ENCODE peak calls at places on chromosomes 13 and 19, in ten cellular contexts. S is tibial nerve; T is dorsolateral prefrontal cortex; K is esophagus squamous epithelium; D is right atrium auricular region; X is RWPE1; G is effector memory CD4-positive, alpha-beta T cell; H is heart right ventricle; Q is CD8-positive, alpha-beta memory T cell; J is PC-3. Y is an unnamed sample.

GRCh38 chr13:90416938-90417337 is 930.5 kb upstream of the MIR17HG start:
- DNase-seq in S (no peak), T (no peak), K (no peak), D (no peak), X (no peak), G (no peak), H (no peak), Q (no peak), J (no peak), Y (no peak)

GRCh38 chr19:33301011-33301899 is 1.1 kb downstream of the CEBPA start:
- DNase-seq in S (no peak), T (no peak), K (no peak), D (no peak), X (no peak), G (no peak), H (no peak), Q (no peak), J (no peak), Y (no peak)

GRCh38 chr13:114109646-114110045 is 22.8 kb downstream of the RASA3 start:
- DNase-seq in S (no peak), T (no peak), K (no peak), D (peak; percentile 61), X (no peak), G (no peak), H (no peak), Q (peak; percentile 60), J (no peak), Y (no peak)

GRCh38 chr13:67619987-67620386 is 389.9 kb upstream of the PCDH9 start:
- DNase-seq in S (no peak), T (no peak), K (no peak), D (no peak), X (no peak), G (no peak), H (no peak), Q (no peak), J (peak; percentile 32), Y (no peak)

GRCh38 chr19:58407658-58408151 is 744 bp upstream of the ZNF584 start:
- DNase-seq in S (no peak), T (no peak), K (no peak), D (no peak), X (no peak), G (no peak), H (no peak), Q (no peak), J (no peak), Y (no peak)

GRCh38 chr19:23516266-23516665 is 121.0 kb upstream of the ZNF91 start:
- DNase-seq in S (no peak), T (no peak), K (no peak), D (no peak), X (no peak), G (no peak), H (no peak), Q (no peak), J (no peak), Y (no peak)

GRCh38 chr19:30068528-30069395 is 126.7 kb downstream of the URI1 start:
- DNase-seq in S (no peak), T (no peak), K (no peak), D (no peak), X (no peak), G (no peak), H (no peak), Q (no peak), J (no peak), Y (no peak)

GRCh38 chr19:2902590-2903218 is 2.0 kb downstream of the ZNF57 start:
- DNase-seq in S (no peak), T (no peak), K (no peak), D (no peak), X (no peak), G (no peak), H (no peak), Q (no peak), J (no peak), Y (no peak)

GRCh38 chr13:32527151-32527550 is 11.4 kb downstream of the N4BP2L2 start:
- DNase-seq in S (no peak), T (no peak), K (no peak), D (no peak), X (no peak), G (no peak), H (no peak), Q (no peak), J (no peak), Y (no peak)

GRCh38 chr13:85698236-85698635 is 101.0 kb downstream of the SLITRK6 start:
- DNase-seq in S (no peak), T (no peak), K (no peak), D (no peak), X (no peak), G (no peak), H (no peak), Q (no peak), J (no peak), Y (no peak)

GRCh38 chr19:17194608-17195007 is 20.5 kb upstream of the USE1 start:
- DNase-seq in S (no peak), T (no peak), K (no peak), D (no peak), X (no peak), G (no peak), H (no peak), Q (no peak), J (no peak), Y (no peak)

GRCh38 chr19:43300876-43301765 is 31.8 kb upstream of the PSG9 start:
- DNase-seq in S (no peak), T (no peak), K (no peak), D (no peak), X (no peak), G (no peak), H (no peak), Q (no peak), J (peak; percentile 53), Y (no peak)

GRCh38 chr13:112097770-112098169 is 30.8 kb downstream of the SOX1 start:
- DNase-seq in S (no peak), T (no peak), K (no peak), D (no peak), X (no peak), G (no peak), H (no peak), Q (no peak), J (no peak), Y (no peak)

GRCh38 chr13:24742294-24742693 is 21.7 kb upstream of the RNF17 start:
- DNase-seq in S (no peak), T (no peak), K (no peak), D (no peak), X (no peak), G (no peak), H (no peak), Q (no peak), J (no peak), Y (no peak)

GRCh38 chr19:37511186-37511585 is 4.4 kb downstream of the ZNF793 start:
- DNase-seq in S (no peak), T (no peak), K (no peak), D (no peak), X (no peak), G (no peak), H (no peak), Q (no peak), J (no peak), Y (no peak)

GRCh38 chr13:45662122-45662521 is 40.0 kb upstream of the CBY2 start:
- DNase-seq in S (no peak), T (no peak), K (no peak), D (no peak), X (no peak), G (no peak), H (no peak), Q (no peak), J (no peak), Y (no peak)

DNA sequence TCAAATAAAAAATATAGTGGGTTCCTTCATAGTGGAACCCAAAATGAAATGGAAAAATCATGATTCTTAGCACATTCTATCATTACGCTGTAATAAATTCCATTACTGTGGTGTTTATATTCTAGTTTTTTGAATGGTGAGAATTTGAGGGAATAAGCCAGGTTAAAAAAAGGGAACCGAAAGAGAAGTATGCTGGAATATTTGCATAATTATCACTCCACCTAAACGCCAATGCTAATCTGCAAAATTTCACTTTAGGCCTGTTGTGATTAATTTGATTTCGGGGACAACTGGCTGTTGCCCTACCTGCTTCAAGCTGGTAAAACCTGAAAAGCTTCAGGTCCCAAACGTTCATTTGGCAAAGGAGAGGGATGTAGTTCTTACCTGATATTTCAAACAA is 32.1 kb upstream of the SCEL start:
- DNase-seq in S (no peak), T (no peak), K (no peak), D (no peak), X (no peak), G (no peak), H (no peak), Q (no peak), J (no peak), Y (no peak)
- H3K27ac ChIP-seq in S (no peak overlapping the region), T (no peak overlapping the region), K (no peak overlapping the region), D (no peak overlapping the region), X (no peak overlapping the region), G (no peak overlapping the region), H (no peak overlapping the region), Q (no peak overlapping the region), J (no peak overlapping the region), Y (no peak overlapping the region)

DNA sequence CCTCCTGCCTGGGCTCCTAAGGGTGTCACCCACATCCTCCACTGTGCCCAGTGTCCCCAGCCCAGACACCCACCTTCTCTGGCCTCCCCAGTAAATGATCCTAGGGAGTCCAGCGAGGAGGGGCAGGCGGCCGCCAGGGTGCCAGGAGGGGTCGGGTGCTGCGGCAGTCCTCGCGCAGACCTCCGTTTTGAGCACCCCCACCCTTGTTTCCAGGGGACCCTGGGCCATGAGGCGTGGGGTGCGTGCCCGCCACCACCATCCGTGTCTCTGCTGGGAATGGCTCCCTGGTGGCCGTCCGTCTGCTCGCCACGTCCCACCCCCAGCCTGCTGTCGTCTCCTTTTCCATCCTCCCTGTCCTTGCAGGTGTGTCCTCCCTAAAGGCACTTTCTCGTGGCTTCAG is 133.0 kb downstream of the KDM4B start:
- DNase-seq in S (no peak), T (no peak), K (no peak), D (no peak), X (no peak), G (no peak), H (no peak), Q (no peak), J (no peak), Y (no peak)
- H3K27ac ChIP-seq in S (no peak overlapping the region), T (no peak overlapping the region), K (no peak overlapping the region), D (no peak overlapping the region), X (no peak overlapping the region), G (no peak overlapping the region), H (no peak overlapping the region), Q (no peak overlapping the region), J (no peak overlapping the region), Y (no peak overlapping the region)

DNA sequence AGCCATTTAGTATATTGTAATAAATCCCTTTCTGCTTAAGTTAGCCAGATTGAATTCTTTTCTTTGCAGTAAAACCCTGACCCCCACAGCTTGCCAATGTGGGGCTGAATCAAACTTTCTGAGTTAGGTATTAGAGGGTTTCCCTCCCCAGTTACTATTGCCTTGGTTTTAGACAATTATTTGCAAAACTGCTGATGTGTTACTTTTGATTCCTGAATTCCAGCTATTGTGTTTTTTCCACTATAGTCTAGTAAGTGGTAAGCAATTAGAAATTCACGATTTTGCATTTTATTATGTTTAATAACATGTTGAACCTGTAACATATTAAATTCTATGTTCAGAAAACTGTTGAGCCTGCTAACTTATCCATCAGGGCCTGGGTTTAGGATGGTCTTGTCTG is 391.5 kb downstream of the DLEU7 start:
- DNase-seq in S (no peak), T (no peak), K (no peak), D (no peak), X (no peak), G (no peak), H (no peak), Q (no peak), J (no peak), Y (no peak)
- H3K27ac ChIP-seq in S (no peak overlapping the region), T (no peak overlapping the region), K (no peak overlapping the region), D (no peak overlapping the region), X (no peak overlapping the region), G (no peak overlapping the region), H (no peak overlapping the region), Q (no peak overlapping the region), J (no peak overlapping the region), Y (no peak overlapping the region)

GRCh38 chr19:4445963-4446668 is 11.5 kb downstream of the UBXN6 start:
- DNase-seq in S (no peak), T (no peak), K (no peak), D (no peak), X (no peak), G (no peak), H (no peak), Q (no peak), J (no peak), Y (no peak)
- H3K27ac ChIP-seq in S (no peak overlapping the region), T (no peak overlapping the region), K (no peak overlapping the region), D (no peak overlapping the region), X (peak overlapping the region; percentile 58), G (no peak overlapping the region), H (no peak overlapping the region), Q (no peak overlapping the region), J (no peak overlapping the region), Y (no peak overlapping the region)